ENCODE peak calls at places on chromosomes 11 and 22, in nine cellular contexts. L, J, C, Z, V, O, E, U and F are unnamed samples.

GRCh38 chr11:93917673-93918072 is 67.3 kb upstream of the VSTM5 start:
- DNase-seq in L (no peak), J (no peak), C (no peak), Z (no peak), V (no peak), O (no peak), E (no peak), U (no peak), F (no peak)

GRCh38 chr22:20524004-20524481 is 16.6 kb downstream of the MED15 start:
- DNase-seq in L (no peak), J (no peak), C (no peak), Z (no peak), V (peak; percentile 9), O (peak; percentile 49), E (peak; percentile 39), U (no peak), F (no peak)

GRCh38 chr11:76206327-76207081 is at the start of gene WNT11:
- DNase-seq in L (peak; percentile 38), J (peak; percentile 22), C (no peak), Z (peak; percentile 74), V (no peak), O (peak; percentile 84), E (peak; percentile 50), U (peak; percentile 38), F (peak; percentile 61)

GRCh38 chr11:6755303-6755952 is 16.3 kb downstream of the OR2AG2 start:
- DNase-seq in L (peak; percentile 60), J (peak; percentile 63), C (peak; percentile 30), Z (peak; percentile 34), V (no peak), O (peak; percentile 37), E (peak; percentile 38), U (peak; percentile 30), F (peak; percentile 46)

GRCh38 chr22:40666151-40666848 is 13.0 kb upstream of the MCHR1 start:
- DNase-seq in L (no peak), J (peak; percentile 91), C (no peak), Z (no peak), V (no peak), O (no peak), E (no peak), U (no peak), F (no peak)

GRCh38 chr22:49534386-49534785 is 293.3 kb downstream of the BRD1 start:
- DNase-seq in L (no peak), J (no peak), C (no peak), Z (no peak), V (no peak), O (no peak), E (no peak), U (no peak), F (no peak)

GRCh38 chr11:118996926-118997626 is 862 bp upstream of the CENATAC start:
- DNase-seq in L (peak; percentile 17), J (peak; percentile 40), C (no peak), Z (no peak), V (no peak), O (peak; percentile 66), E (peak; percentile 28), U (no peak), F (peak; percentile 69)

GRCh38 chr11:132848336-132848735 is 684.0 kb downstream of the OPCML start:
- DNase-seq in L (no peak), J (no peak), C (no peak), Z (no peak), V (no peak), O (no peak), E (peak; percentile 83), U (no peak), F (no peak)

GRCh38 chr11:66457826-66458225 is 8.9 kb upstream of the PELI3 start:
- DNase-seq in L (no peak), J (no peak), C (no peak), Z (no peak), V (no peak), O (no peak), E (no peak), U (no peak), F (no peak)

GRCh38 chr11:132872223-132872622 is 660.1 kb downstream of the OPCML start:
- DNase-seq in L (no peak), J (no peak), C (no peak), Z (no peak), V (no peak), O (no peak), E (no peak), U (no peak), F (no peak)

GRCh38 chr11:111528557-111528956 is 12.0 kb upstream of the LAYN start:
- DNase-seq in L (no peak), J (peak; percentile 23), C (no peak), Z (no peak), V (no peak), O (no peak), E (no peak), U (no peak), F (no peak)

GRCh38 chr11:21472256-21472655 is 720.6 kb upstream of the ANO5 start:
- DNase-seq in L (no peak), J (no peak), C (no peak), Z (no peak), V (no peak), O (no peak), E (peak; percentile 32), U (no peak), F (no peak)

GRCh38 chr11:63099555-63099954 is 44.5 kb downstream of the SLC22A24 start:
- DNase-seq in L (no peak), J (no peak), C (no peak), Z (no peak), V (no peak), O (no peak), E (peak; percentile 1), U (no peak), F (no peak)

GRCh38 chr11:90594658-90595057 is 371.8 kb upstream of the CHORDC1 start:
- DNase-seq in L (no peak), J (no peak), C (no peak), Z (no peak), V (no peak), O (peak; percentile 5), E (no peak), U (no peak), F (no peak)

GRCh38 chr22:46596819-46597218 is 23.4 kb upstream of the GRAMD4 start:
- DNase-seq in L (no peak), J (no peak), C (no peak), Z (no peak), V (no peak), O (no peak), E (peak; percentile 88), U (peak; percentile 87), F (no peak)

GRCh38 chr11:95241673-95242072 is 10.7 kb upstream of the SESN3 start:
- DNase-seq in L (no peak), J (peak; percentile 89), C (no peak), Z (no peak), V (no peak), O (no peak), E (no peak), U (no peak), F (no peak)

GRCh38 chr11:2144549-2145220 is 5.5 kb upstream of the IGF2 start:
- DNase-seq in L (no peak), J (no peak), C (no peak), Z (no peak), V (no peak), O (no peak), E (no peak), U (no peak), F (no peak)

GRCh38 chr11:1751999-1752906 is 1.9 kb upstream of the IFITM10 start:
- DNase-seq in L (no peak), J (no peak), C (no peak), Z (peak; percentile 70), V (no peak), O (peak; percentile 94), E (no peak), U (no peak), F (no peak)

GRCh38 chr22:45882881-45883810 is 93.8 kb downstream of the WNT7B start:
- DNase-seq in L (no peak), J (no peak), C (no peak), Z (no peak), V (peak; percentile 43), O (no peak), E (no peak), U (no peak), F (no peak)

GRCh38 chr11:45178890-45179663 is 32.6 kb downstream of the PRDM11 start:
- DNase-seq in L (no peak), J (peak; percentile 36), C (peak; percentile 57), Z (peak; percentile 45), V (no peak), O (no peak), E (peak; percentile 93), U (no peak), F (no peak)

DNA sequence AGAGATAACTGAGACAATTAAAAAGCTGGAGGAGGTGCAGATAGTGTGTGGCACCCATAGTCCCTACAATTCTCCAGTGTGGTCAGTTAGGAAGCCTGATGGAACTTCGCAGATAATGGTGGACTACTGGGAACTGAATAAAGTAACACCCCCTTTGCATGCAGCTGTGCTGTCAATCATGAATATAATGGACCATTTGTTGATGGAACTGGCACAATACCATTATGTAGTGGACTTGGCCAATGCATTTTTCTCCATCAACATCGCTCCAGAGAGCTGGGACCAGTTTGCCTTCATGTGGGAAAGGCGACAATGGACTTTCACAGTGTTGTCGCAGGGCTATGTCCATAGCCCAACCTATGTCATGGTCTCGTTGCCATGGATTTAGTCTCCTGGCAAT is 324.2 kb downstream of the TMEM135 start:
- DNase-seq in L (no peak), J (no peak), C (no peak), Z (no peak), V (no peak), O (no peak), E (no peak), U (no peak), F (no peak)
- TF ChIP-seq CTCF in L (no peak), J (no peak), C (no peak), Z (no peak), V (no peak), O (no peak), E (no peak), U (no peak), F (no peak)

GRCh38 chr11:74487875-74488274 is 5.6 kb downstream of the LIPT2 start:
- DNase-seq in L (no peak), J (no peak), C (no peak), Z (no peak), V (no peak), O (no peak), E (peak; percentile 33), U (no peak), F (no peak)
- TF ChIP-seq CTCF in L (no peak), J (no peak), C (peak; percentile 51), Z (no peak), V (peak; percentile 13), O (peak; percentile 36), E (no peak), U (peak; percentile 44), F (no peak)

GRCh38 chr11:69683764-69684333 is 8.7 kb upstream of the LTO1 start:
- DNase-seq in L (no peak), J (no peak), C (no peak), Z (peak; percentile 21), V (no peak), O (no peak), E (peak; percentile 46), U (no peak), F (no peak)
- TF ChIP-seq CTCF in L (peak; percentile 37), J (peak; percentile 31), C (peak; percentile 78), Z (no peak), V (peak; percentile 57), O (peak; percentile 47), E (peak; percentile 56), U (peak; percentile 61), F (no peak)

DNA sequence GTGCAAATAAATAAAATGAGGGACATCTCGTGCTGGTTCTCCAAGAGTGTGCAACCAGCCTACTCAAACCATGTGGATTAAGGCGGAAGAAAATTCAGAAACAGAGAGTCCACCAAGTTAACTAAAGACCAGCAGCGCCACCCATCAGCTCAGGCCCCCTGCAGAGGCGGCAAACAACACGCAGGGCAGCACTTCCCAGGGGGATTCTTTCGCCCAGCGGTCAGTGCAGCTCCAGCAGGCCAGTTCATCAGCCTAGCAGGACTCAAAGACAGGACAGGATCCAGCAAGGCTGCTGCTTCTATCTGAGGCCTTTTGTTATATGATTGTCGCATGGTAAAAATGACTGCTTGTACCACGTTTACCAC is 51.7 kb downstream of the PACSIN2 start:
- DNase-seq in L (no peak), J (no peak), C (no peak), Z (no peak), V (no peak), O (no peak), E (no peak), U (no peak), F (no peak)
- TF ChIP-seq CTCF in L (no peak), J (no peak), C (no peak), Z (no peak), V (no peak), O (no peak), E (no peak), U (no peak), F (no peak)